ENCODE peak calls at places on chromosomes 1 and 21, in seven cellular contexts. V, F, Y, M, R, D and L are unnamed samples.

GRCh38 chr1:114274621-114275317 is 121.1 kb upstream of the SYT6 start:
- DNase-seq in V (no peak), F (no peak), Y (no peak), M (no peak), R (no peak), D (no peak), L (no peak)

GRCh38 chr1:84253891-84254290 is 47.6 kb upstream of the SAMD13 start:
- DNase-seq in V (peak), F (no peak), Y (no peak), M (peak), R (no peak), D (no peak), L (no peak)

GRCh38 chr21:43590220-43590619 is 69.1 kb downstream of the HSF2BP start:
- DNase-seq in V (no peak), F (no peak), Y (no peak), M (no peak), R (no peak), D (no peak), L (no peak)

GRCh38 chr1:95012389-95012788 is 60.4 kb downstream of the ALG14 start:
- DNase-seq in V (peak), F (no peak), Y (no peak), M (peak), R (no peak), D (peak), L (no peak)

GRCh38 chr1:230919201-230919600 is 50.9 kb upstream of the C1orf198 start:
- DNase-seq in V (no peak), F (no peak), Y (no peak), M (no peak), R (no peak), D (no peak), L (no peak)

GRCh38 chr1:115062542-115063004 is 26.7 kb downstream of the TSPAN2 start:
- DNase-seq in V (no peak), F (no peak), Y (peak), M (no peak), R (no peak), D (no peak), L (no peak)

GRCh38 chr1:51627672-51628071 is 10.8 kb downstream of the OSBPL9 start:
- DNase-seq in V (peak), F (no peak), Y (peak), M (peak), R (no peak), D (no peak), L (no peak)

GRCh38 chr1:226455843-226456242 is 48.0 kb upstream of the PARP1 start:
- DNase-seq in V (no peak), F (no peak), Y (no peak), M (no peak), R (no peak), D (no peak), L (no peak)

GRCh38 chr1:227943354-227943753 is 4.4 kb downstream of the WNT9A start:
- DNase-seq in V (no peak), F (no peak), Y (no peak), M (no peak), R (no peak), D (no peak), L (no peak)

GRCh38 chr1:32068891-32069590 is 3.7 kb upstream of the TMEM39B start:
- DNase-seq in V (peak), F (peak), Y (peak), M (peak), R (no peak), D (no peak), L (no peak)

GRCh38 chr1:218772575-218772974 is 401.1 kb upstream of the LYPLAL1 start:
- DNase-seq in V (peak), F (no peak), Y (no peak), M (no peak), R (no peak), D (no peak), L (no peak)

GRCh38 chr1:238492271-238492670 is 601.5 kb upstream of the ZP4 start:
- DNase-seq in V (no peak), F (no peak), Y (peak), M (no peak), R (no peak), D (no peak), L (peak)

GRCh38 chr1:52127181-52128175 is 14.4 kb upstream of the ZFYVE9 start:
- DNase-seq in V (peak), F (no peak), Y (peak), M (peak), R (no peak), D (peak), L (no peak)

GRCh38 chr1:78831731-78832360 is 174.7 kb downstream of the ADGRL4 start:
- DNase-seq in V (peak), F (no peak), Y (peak), M (peak), R (no peak), D (no peak), L (no peak)

GRCh38 chr1:181089017-181089776 is 697 bp downstream of the IER5 start:
- DNase-seq in V (no peak), F (no peak), Y (no peak), M (no peak), R (no peak), D (no peak), L (no peak)

GRCh38 chr1:192904438-192904895 is 95.6 kb downstream of the RGS2 start:
- DNase-seq in V (peak), F (no peak), Y (no peak), M (peak), R (no peak), D (peak), L (no peak)

GRCh38 chr21:34836103-34836932 is 167.5 kb downstream of the CLIC6 start:
- DNase-seq in V (peak), F (no peak), Y (no peak), M (peak), R (no peak), D (peak), L (no peak)

GRCh38 chr1:159430985-159431384 is 1.0 kb upstream of the OR10J4 start:
- DNase-seq in V (no peak), F (no peak), Y (no peak), M (no peak), R (no peak), D (no peak), L (no peak)

GRCh38 chr1:174217787-174218574 is 58.7 kb downstream of the RABGAP1L start:
- DNase-seq in V (peak), F (peak), Y (peak), M (peak), R (no peak), D (no peak), L (no peak)

GRCh38 chr1:83626603-83627002 is 372.3 kb downstream of the TTLL7 start:
- DNase-seq in V (no peak), F (no peak), Y (no peak), M (no peak), R (no peak), D (no peak), L (no peak)

GRCh38 chr1:61472876-61473275 is 252.1 kb downstream of the TM2D1 start:
- DNase-seq in V (no peak), F (no peak), Y (no peak), M (no peak), R (no peak), D (no peak), L (no peak)

GRCh38 chr1:67060811-67061218 is 6.9 kb upstream of the SLC35D1 start:
- DNase-seq in V (peak), F (no peak), Y (peak), M (peak), R (no peak), D (peak), L (no peak)

GRCh38 chr1:32208891-32209309 is at the start of gene DCDC2B:
- DNase-seq in V (peak), F (no peak), Y (peak), M (peak), R (no peak), D (peak), L (no peak)

GRCh38 chr1:85195703-85196102 is 5.1 kb downstream of the SYDE2 start:
- DNase-seq in V (no peak), F (no peak), Y (peak), M (no peak), R (no peak), D (no peak), L (no peak)

GRCh38 chr1:234083460-234083859 is 179.0 kb downstream of the SLC35F3 start:
- DNase-seq in V (no peak), F (no peak), Y (no peak), M (no peak), R (no peak), D (no peak), L (no peak)

DNA sequence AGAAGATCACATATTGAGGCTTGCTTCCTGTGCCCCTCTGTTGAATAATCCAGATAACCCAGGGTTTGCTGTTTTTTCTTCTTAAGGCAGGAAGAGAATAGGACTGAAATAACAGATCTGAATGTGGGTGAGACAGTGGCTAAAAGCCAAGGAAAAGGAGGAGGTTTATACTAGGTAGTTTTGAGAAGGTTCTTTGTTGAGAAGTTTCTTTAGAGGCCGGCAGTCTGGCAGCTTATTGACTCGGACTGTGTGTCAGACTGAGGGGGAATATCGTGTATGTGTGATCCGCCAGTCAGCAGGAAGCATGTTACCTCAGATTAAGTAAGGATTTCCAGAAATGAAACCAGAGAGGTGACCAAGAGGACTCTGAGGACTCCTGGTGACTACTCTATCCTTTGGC is 119.8 kb downstream of the PLA2G4A start:
- DNase-seq in V (no peak), F (no peak), Y (no peak), M (no peak), R (no peak), D (no peak), L (no peak)
- H2BK120ac ChIP-seq in V (no peak), F (no peak), Y (no peak), M (no peak), R (no peak), D (no peak), L (no peak)

DNA sequence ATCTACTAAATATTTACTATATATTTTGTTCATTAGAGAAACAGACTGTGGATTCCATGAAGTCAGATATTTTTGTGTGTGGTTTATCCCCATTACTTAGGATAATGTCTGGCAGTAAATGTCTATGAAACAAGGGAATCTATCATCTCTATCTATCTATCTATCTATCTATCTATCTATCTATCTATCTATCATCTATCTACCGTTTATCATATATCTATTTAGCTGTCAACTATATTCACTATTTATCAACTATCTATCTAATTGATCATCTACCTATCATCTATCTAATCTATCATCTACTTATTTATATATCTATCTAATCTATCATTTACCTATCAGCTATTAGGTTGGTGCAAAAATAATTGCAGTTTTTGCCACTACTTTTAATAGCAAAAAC is 255.7 kb downstream of the GRIK1 start:
- DNase-seq in V (no peak), F (no peak), Y (no peak), M (no peak), R (no peak), D (no peak), L (no peak)
- H2BK120ac ChIP-seq in V (no peak), F (no peak), Y (no peak), M (no peak), R (no peak), D (no peak), L (no peak)

GRCh38 chr1:28796321-28797213 is 15.4 kb upstream of the OPRD1 start:
- DNase-seq in V (no peak), F (no peak), Y (no peak), M (no peak), R (no peak), D (no peak), L (peak)
- H2BK120ac ChIP-seq in V (no peak), F (no peak), Y (no peak), M (no peak), R (no peak), D (no peak), L (no peak)

GRCh38 chr1:3852091-3852490 is 4.9 kb downstream of the CEP104 start:
- DNase-seq in V (no peak), F (no peak), Y (no peak), M (no peak), R (no peak), D (no peak), L (no peak)
- H2BK120ac ChIP-seq in V (no peak), F (no peak), Y (no peak), M (no peak), R (no peak), D (no peak), L (no peak)

DNA sequence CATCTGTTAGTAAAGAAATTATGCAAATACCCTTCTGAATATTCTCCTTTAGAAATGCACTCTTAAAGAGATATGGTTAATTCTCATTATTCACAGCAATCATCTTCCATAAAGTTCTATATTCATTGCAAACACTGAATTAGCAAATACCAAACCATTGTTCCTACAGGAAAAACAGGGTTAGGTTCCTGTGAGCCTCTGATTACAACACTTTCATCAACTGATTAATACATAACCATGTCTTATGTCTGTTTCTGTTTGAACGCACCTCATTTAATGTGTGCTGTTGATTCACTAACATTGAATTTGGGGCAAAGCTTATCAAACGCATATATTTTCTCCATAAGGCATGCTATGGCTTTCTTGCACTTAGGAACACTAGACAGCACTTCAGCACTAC is 16.8 kb downstream of the SLC25A24 start:
- DNase-seq in V (no peak), F (no peak), Y (no peak), M (no peak), R (no peak), D (no peak), L (no peak)
- H2BK120ac ChIP-seq in V (no peak), F (no peak), Y (no peak), M (no peak), R (no peak), D (no peak), L (no peak)

GRCh38 chr1:203524824-203525223 is 30.9 kb downstream of the OPTC start:
- DNase-seq in V (no peak), F (no peak), Y (no peak), M (no peak), R (no peak), D (no peak), L (no peak)
- H2BK120ac ChIP-seq in V (no peak), F (no peak), Y (no peak), M (no peak), R (no peak), D (no peak), L (no peak)

DNA sequence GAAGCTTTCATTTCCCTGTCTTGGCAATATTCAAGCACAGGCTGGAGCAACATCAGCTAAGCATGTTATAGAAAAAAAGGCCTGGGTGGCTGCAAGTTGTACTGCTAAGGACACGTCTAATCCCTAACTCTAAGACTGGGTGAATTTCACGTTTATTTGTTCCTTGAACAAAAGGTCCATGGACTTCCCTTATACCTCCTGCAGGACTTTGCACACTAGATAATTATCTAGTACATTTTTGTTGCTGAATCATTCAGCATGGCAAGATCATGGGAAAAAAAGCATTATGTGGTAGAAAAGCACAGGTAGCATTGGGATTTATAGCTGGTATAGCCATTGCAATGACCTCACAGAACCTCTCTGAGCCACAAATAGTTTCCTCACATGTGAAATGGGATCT is 130.7 kb upstream of the DMRTA2 start:
- DNase-seq in V (no peak), F (no peak), Y (no peak), M (no peak), R (no peak), D (no peak), L (no peak)
- H2BK120ac ChIP-seq in V (no peak), F (no peak), Y (no peak), M (no peak), R (no peak), D (no peak), L (no peak)

DNA sequence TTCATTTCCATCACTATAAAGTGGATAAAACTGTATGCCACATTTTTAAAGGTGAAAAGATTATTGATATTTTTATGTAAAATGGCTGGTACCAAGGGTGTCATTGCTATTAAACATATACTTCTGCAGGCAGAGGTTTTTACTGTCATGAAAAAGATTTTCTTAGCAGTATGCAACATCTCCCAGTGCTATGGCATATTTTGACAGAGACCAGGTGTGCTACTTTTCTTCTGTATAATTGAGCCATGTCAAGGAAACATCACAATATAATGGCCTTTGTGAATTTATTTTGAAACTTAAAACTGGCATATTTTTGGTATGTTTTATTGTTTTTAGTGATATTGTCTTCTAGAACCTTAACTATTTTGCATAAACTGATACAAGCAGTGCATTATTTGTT is 216.6 kb upstream of the C1orf105 start:
- DNase-seq in V (no peak), F (no peak), Y (no peak), M (no peak), R (no peak), D (no peak), L (no peak)
- H2BK120ac ChIP-seq in V (no peak), F (no peak), Y (no peak), M (no peak), R (no peak), D (no peak), L (no peak)

GRCh38 chr1:163050496-163050895 is 18.7 kb upstream of the RGS4 start:
- DNase-seq in V (no peak), F (no peak), Y (no peak), M (no peak), R (no peak), D (no peak), L (no peak)
- H2BK120ac ChIP-seq in V (no peak), F (no peak), Y (no peak), M (no peak), R (no peak), D (no peak), L (no peak)